ENCODE peak calls at places on chromosome 11, in six cellular contexts. E is neuronal stem cell, O is IMR-90, P is mesendoderm, F is mesenchymal stem cell, X is H1. T is an unnamed sample.

GRCh38 chr11:110428040-110428439 is 1.7 kb upstream of the FDX1 start:
- DNase-seq in E (no peak), O (no peak), P (no peak), F (no peak), X (no peak), T (no peak)

GRCh38 chr11:99351620-99352019 is 330.9 kb downstream of the CNTN5 start:
- DNase-seq in E (no peak), O (peak), P (no peak), F (no peak), X (no peak), T (no peak)

GRCh38 chr11:1943977-1944376 is 3.2 kb upstream of the MRPL23 start:
- DNase-seq in E (no peak), O (peak), P (no peak), F (no peak), X (peak), T (no peak)

GRCh38 chr11:86064236-86064803 is 4.6 kb downstream of the PICALM start:
- DNase-seq in E (no peak), O (peak), P (peak), F (peak), X (no peak), T (no peak)

GRCh38 chr11:106644824-106645223 is 373.5 kb downstream of the GUCY1A2 start:
- DNase-seq in E (no peak), O (peak), P (no peak), F (peak), X (no peak), T (no peak)

GRCh38 chr11:27471588-27472397 is 797 bp downstream of the LGR4 start:
- DNase-seq in E (peak), O (no peak), P (peak), F (peak), X (peak), T (peak)

GRCh38 chr11:9078113-9079041 is 13.0 kb downstream of the SCUBE2 start:
- DNase-seq in E (no peak), O (peak), P (no peak), F (peak), X (peak), T (peak)

GRCh38 chr11:65182258-65183170 is 786 bp downstream of the CAPN1 start:
- DNase-seq in E (no peak), O (no peak), P (peak), F (peak), X (no peak), T (peak)

GRCh38 chr11:117822031-117822521 is 2.5 kb downstream of the FXYD2 start:
- DNase-seq in E (no peak), O (no peak), P (peak), F (no peak), X (peak), T (peak)

DNA sequence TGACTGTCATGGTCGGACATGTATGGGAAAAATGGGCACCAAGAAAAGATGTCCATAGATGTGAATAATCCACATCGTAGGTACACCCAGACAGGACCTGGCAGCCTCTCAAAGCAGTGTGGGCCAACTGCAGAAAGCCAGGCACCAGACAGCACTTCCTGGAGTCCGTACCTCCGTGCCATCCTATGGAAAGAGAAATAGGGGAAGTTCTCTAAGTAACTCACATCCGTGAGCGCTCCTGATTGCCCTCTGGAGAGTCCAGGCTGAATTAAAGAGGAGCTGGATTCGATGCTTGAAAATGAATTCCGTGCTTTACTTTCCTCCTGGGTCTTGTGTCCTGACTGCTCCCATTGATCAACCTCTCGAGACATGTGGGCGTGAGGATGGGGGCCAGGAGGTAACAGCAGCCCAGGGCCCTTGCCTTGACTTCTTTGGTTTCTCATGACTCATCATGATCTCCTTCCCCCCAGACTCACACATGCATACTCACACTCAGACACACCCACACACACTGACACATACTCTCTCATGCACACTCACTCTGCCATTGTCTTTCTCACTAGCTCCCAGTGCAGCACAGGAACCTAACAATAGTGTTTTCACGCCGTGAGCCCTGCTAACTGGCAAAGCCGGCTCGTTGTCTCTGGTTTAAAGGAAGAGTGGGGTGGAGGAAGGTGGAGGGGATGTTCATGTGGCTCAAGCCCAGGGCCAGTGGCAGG is 104.4 kb downstream of the SCN3B start:
- DNase-seq in E (no peak), O (peak), P (peak), F (no peak), X (no peak), T (no peak)
- H2BK15ac ChIP-seq in E (no peak), O (no peak), P (no peak), F (no peak), X (no peak), T (no peak)

GRCh38 chr11:119983240-119983732 is 154.6 kb downstream of the TRIM29 start:
- DNase-seq in E (no peak), O (no peak), P (no peak), F (no peak), X (peak), T (peak)
- H2AK5ac ChIP-seq in E (peak), O (no peak), P (no peak), F (no peak), X (no peak), T (no peak)

GRCh38 chr11:17443423-17443822 is 33.2 kb downstream of the ABCC8 start:
- DNase-seq in E (no peak), O (no peak), P (no peak), F (no peak), X (no peak), T (no peak)

GRCh38 chr11:17443000-17443399 is 33.6 kb downstream of the ABCC8 start:
- DNase-seq in E (no peak), O (no peak), P (no peak), F (no peak), X (no peak), T (no peak)

GRCh38 chr11:17443926-17444690 is 32.5 kb downstream of the ABCC8 start:
- DNase-seq in E (no peak), O (no peak), P (no peak), F (no peak), X (no peak), T (no peak)

GRCh38 chr11:17434108-17434507 is 42.5 kb downstream of the ABCC8 start:
- DNase-seq in E (no peak), O (no peak), P (no peak), F (no peak), X (no peak), T (no peak)

DNA sequence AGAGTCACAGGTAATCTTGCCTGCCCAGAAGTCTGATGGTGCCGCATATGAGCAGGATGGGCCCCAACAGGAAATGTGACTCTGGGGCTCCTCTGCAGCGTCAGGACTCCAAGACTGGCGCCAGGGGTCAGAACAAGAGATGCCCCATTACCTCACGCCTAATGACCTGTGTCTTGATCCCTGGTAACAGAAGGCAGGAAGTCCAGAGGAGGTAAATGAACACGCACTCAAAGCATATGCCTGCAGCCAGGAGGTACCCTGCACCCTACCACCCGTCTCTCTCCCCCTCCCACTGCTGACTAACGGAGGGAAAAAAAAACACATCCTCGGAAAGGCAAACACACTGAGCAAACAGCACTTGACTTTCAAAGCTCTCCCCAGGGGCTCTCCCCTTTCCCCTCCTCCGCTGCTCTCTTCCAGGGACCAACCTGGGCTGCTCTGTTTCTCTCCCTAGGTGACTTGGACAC is 37.3 kb downstream of the ABCC8 start:
- DNase-seq in E (no peak), O (no peak), P (peak), F (no peak), X (no peak), T (peak)
- H2BK15ac ChIP-seq in E (no peak), O (no peak), P (no peak), F (no peak), X (no peak), T (no peak)

GRCh38 chr11:93983542-93984204 is 37.5 kb upstream of the HEPHL1 start:
- DNase-seq in E (no peak), O (no peak), P (no peak), F (no peak), X (no peak), T (no peak)

GRCh38 chr11:93988455-93988854 is 32.7 kb upstream of the HEPHL1 start:
- DNase-seq in E (no peak), O (no peak), P (no peak), F (no peak), X (no peak), T (no peak)

GRCh38 chr11:93988912-93989311 is 32.2 kb upstream of the HEPHL1 start:
- DNase-seq in E (no peak), O (no peak), P (no peak), F (no peak), X (no peak), T (no peak)

GRCh38 chr11:93984205-93984586 is 37.0 kb upstream of the HEPHL1 start:
- DNase-seq in E (no peak), O (peak), P (no peak), F (no peak), X (no peak), T (no peak)

DNA sequence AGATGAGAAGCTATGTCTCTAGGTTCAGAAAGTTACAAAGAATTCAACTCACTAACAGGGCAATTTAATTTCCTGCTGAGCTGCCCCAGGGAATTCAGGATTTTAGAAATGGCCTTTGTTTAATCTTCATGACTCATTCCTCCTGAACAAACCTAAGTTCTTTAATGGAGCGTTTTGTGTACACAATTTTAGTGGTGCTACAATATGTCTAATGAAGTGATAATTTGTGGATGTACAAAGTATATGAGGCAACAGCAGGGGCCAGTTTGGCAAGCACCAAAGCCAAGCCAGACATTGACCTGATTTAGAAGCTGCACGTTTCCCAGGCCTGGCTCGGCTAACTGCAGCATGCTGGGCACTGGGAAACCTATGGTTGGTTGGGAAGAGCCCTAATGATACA is 34.4 kb upstream of the HEPHL1 start:
- DNase-seq in E (no peak), O (peak), P (peak), F (no peak), X (no peak), T (no peak)
- H2AK5ac ChIP-seq in E (no peak), O (no peak), P (no peak), F (no peak), X (no peak), T (no peak)

GRCh38 chr11:128310676-128311445 is 276.5 kb downstream of the ETS1 start:
- DNase-seq in E (no peak), O (peak), P (no peak), F (peak), X (no peak), T (no peak)

GRCh38 chr11:128308793-128309192 is 278.6 kb downstream of the ETS1 start:
- DNase-seq in E (no peak), O (no peak), P (no peak), F (no peak), X (no peak), T (no peak)

GRCh38 chr11:128313931-128314330 is 273.4 kb downstream of the ETS1 start:
- DNase-seq in E (no peak), O (no peak), P (no peak), F (no peak), X (no peak), T (no peak)

GRCh38 chr11:128310005-128310404 is 277.4 kb downstream of the ETS1 start:
- DNase-seq in E (no peak), O (peak), P (no peak), F (peak), X (no peak), T (no peak)

DNA sequence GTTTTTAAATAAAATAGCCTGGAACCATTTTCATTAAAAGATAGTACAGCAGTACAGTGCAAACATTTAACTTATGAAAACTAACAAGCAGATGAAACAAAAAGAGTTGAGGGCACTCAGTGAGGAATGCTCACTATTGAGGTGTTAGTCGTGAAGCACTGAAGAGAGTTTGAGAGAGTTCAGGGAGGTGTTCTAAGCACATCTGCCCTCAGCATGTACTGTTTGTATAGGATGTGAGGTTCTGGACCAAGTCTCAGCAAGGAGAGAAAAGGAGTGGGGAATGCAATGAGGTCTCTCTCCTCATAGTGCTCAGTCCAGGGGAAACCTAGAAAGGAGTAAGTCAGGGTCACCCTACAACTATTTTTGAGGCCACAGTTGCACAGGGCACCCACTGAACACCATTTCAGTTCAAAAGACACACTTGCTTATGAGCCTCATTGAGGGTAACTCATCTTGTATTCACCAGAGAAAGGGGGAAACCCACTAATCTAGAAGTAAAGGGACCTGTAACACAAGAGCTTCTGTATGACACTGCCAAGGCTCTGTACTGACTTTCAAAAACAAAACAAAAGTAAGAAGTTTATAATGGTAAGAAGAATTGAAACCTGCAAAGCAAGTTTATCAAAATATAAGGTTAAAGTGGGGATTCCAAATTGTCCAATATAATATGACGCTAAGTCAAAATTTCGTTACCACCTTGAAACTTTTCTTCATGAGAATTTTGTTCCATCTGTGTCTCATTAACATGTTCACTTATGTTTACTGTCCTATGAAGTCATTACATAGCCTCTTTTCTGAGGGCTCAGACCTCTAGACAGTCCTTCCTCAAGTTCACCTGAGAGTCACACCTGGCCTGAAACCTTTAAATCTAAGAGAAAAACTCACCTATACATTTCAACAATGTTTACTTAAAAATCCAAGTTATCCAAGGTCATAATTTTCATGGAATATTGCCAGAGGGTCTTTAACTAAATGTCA is 275.3 kb downstream of the ETS1 start:
- DNase-seq in E (no peak), O (no peak), P (no peak), F (no peak), X (no peak), T (no peak)
- H2BK15ac ChIP-seq in E (no peak), O (no peak), P (no peak), F (no peak), X (no peak), T (no peak)

GRCh38 chr11:78801161-78801884 is 226.7 kb upstream of the NARS2 start:
- DNase-seq in E (no peak), O (peak), P (peak), F (peak), X (no peak), T (no peak)

GRCh38 chr11:78802058-78802633 is 227.5 kb upstream of the NARS2 start:
- DNase-seq in E (no peak), O (no peak), P (peak), F (peak), X (no peak), T (no peak)

GRCh38 chr11:78800756-78801155 is 226.1 kb upstream of the NARS2 start:
- DNase-seq in E (no peak), O (no peak), P (no peak), F (no peak), X (no peak), T (no peak)

GRCh38 chr11:78806214-78807004 is 231.7 kb upstream of the NARS2 start:
- DNase-seq in E (no peak), O (no peak), P (no peak), F (peak), X (no peak), T (no peak)

GRCh38 chr11:78803995-78804394 is 229.3 kb upstream of the NARS2 start:
- DNase-seq in E (no peak), O (no peak), P (no peak), F (no peak), X (no peak), T (no peak)
- H2AK5ac ChIP-seq in E (no peak), O (peak), P (no peak), F (no peak), X (no peak), T (no peak)

GRCh38 chr11:131666617-131667016 is 296.2 kb downstream of the NTM start:
- DNase-seq in E (no peak), O (peak), P (no peak), F (no peak), X (no peak), T (no peak)

GRCh38 chr11:131667566-131667965 is 297.2 kb downstream of the NTM start:
- DNase-seq in E (no peak), O (no peak), P (no peak), F (no peak), X (no peak), T (no peak)

GRCh38 chr11:131670876-131671275 is 300.5 kb downstream of the NTM start:
- DNase-seq in E (no peak), O (no peak), P (no peak), F (no peak), X (no peak), T (no peak)

GRCh38 chr11:131671320-131671719 is 300.9 kb downstream of the NTM start:
- DNase-seq in E (no peak), O (no peak), P (no peak), F (no peak), X (no peak), T (no peak)

DNA sequence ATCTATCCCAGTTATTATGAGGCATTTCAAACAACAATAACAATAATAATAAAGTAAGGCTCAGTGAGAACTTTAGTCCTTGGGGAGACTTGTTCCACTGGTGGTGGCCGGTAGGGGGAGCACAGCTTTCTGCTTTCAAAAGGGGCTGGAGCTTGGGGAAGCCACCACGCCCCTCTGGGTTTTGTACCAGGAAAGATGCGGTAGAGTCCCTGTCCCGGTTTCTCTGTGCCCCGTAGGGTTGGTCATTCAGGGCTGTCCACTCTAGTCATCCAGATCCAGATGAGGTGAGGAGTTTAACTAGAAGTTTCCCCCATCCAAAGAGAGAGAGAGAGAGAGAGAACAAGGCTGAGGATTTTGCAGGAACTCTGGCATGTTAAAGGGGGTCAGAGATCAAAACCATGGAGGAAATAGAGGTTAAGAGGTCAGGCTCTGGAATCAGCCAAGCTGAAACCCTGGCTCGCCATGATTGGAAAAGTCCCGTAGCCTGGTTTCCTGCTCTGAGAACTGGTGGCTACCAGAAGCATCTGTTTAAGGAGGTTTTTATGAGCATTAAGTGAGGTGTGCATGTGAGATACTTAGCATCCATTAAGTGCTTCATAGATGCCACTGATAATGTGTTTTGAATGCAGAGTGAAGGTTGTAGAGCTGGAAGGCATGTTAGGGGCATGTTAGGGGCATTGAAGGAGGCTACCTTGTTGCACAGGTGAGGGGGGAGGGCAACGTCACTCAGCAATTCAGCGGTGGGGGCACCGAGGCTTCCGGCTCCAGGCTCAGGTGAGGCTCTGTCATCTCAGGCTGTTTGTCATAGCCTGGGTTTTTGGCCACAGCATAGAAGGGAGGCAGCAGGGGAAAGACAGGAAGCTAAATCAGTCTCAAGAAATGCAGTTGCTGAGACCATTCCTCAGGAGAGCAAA is 298.7 kb downstream of the NTM start:
- DNase-seq in E (peak), O (peak), P (peak), F (peak), X (peak), T (peak)
- H2BK15ac ChIP-seq in E (peak), O (no peak), P (no peak), F (no peak), X (no peak), T (no peak)